ENCODE peak calls at places on chromosomes 16 and 17, in eight cellular contexts. W is SJCRH30; N is glutamatergic neuron; R is Daoy; J is naive thymus-derived CD8-positive, alpha-beta T cell; Y is cardiac muscle cell; X is T-helper 1 cell; E is ACHN. V is an unnamed sample.

GRCh38 chr17:64508683-64509082 is 1.9 kb downstream of the CEP95 start:
- DNase-seq in W (no peak), N (no peak), R (no peak), J (no peak), Y (no peak), X (no peak), E (no peak), V (no peak)

GRCh38 chr16:14455577-14455976 is 174.5 kb downstream of the PARN start:
- DNase-seq in W (no peak), N (no peak), R (no peak), J (no peak), Y (no peak), X (no peak), E (peak; percentile 11), V (no peak)

GRCh38 chr17:42188749-42189650 is 3.7 kb upstream of the HCRT start:
- DNase-seq in W (no peak), N (no peak), R (no peak), J (no peak), Y (no peak), X (no peak), E (no peak), V (no peak)

GRCh38 chr16:74830646-74831045 is 56.0 kb upstream of the FA2H start:
- DNase-seq in W (no peak), N (no peak), R (no peak), J (no peak), Y (no peak), X (no peak), E (no peak), V (no peak)

GRCh38 chr16:25411376-25412081 is 153.9 kb upstream of the ZKSCAN2 start:
- DNase-seq in W (no peak), N (no peak), R (no peak), J (no peak), Y (no peak), X (no peak), E (no peak), V (no peak)

GRCh38 chr17:40532520-40533253 is 31.3 kb upstream of the TNS4 start:
- DNase-seq in W (no peak), N (no peak), R (no peak), J (no peak), Y (peak; percentile 81), X (no peak), E (no peak), V (no peak)

GRCh38 chr16:30767767-30768465 is 5.8 kb downstream of the RNF40 start:
- DNase-seq in W (no peak), N (no peak), R (no peak), J (no peak), Y (no peak), X (no peak), E (no peak), V (no peak)

GRCh38 chr16:1378804-1379053 is 27.0 kb downstream of the GNPTG start:
- DNase-seq in W (no peak), N (no peak), R (no peak), J (no peak), Y (no peak), X (no peak), E (no peak), V (no peak)

GRCh38 chr16:28606291-28607115 is 3.3 kb downstream of the SULT1A1 start:
- DNase-seq in W (no peak), N (no peak), R (no peak), J (no peak), Y (no peak), X (no peak), E (no peak), V (no peak)

GRCh38 chr17:54992797-54993639 is 24.5 kb downstream of the STXBP4 start:
- DNase-seq in W (peak; percentile 71), N (no peak), R (peak; percentile 14), J (no peak), Y (peak; percentile 63), X (peak; percentile 43), E (peak; percentile 68), V (peak; percentile 63)

GRCh38 chr17:4899341-4900230 is at the start of gene C17orf107:
- DNase-seq in W (no peak), N (peak; percentile 86), R (no peak), J (peak; percentile 98), Y (peak; percentile 89), X (peak; percentile 82), E (peak; percentile 61), V (no peak)

GRCh38 chr17:4332296-4332970 is 34.0 kb downstream of the UBE2G1 start:
- DNase-seq in W (no peak), N (no peak), R (peak; percentile 25), J (no peak), Y (no peak), X (no peak), E (peak; percentile 15), V (peak; percentile 23)

GRCh38 chr16:53115047-53115446 is 60.3 kb downstream of the CHD9 start:
- DNase-seq in W (no peak), N (no peak), R (no peak), J (no peak), Y (no peak), X (no peak), E (no peak), V (no peak)

GRCh38 chr17:42780816-42781638 is 617 bp downstream of the WNK4 start:
- DNase-seq in W (no peak), N (no peak), R (no peak), J (no peak), Y (no peak), X (no peak), E (no peak), V (no peak)

GRCh38 chr17:52383493-52384100 is 225.1 kb upstream of the CA10 start:
- DNase-seq in W (peak; percentile 81), N (peak; percentile 66), R (peak; percentile 2), J (no peak), Y (peak; percentile 66), X (peak; percentile 2), E (peak; percentile 71), V (peak; percentile 75)

GRCh38 chr17:17387461-17388362 is 84.5 kb downstream of the NT5M start:
- DNase-seq in W (peak; percentile 87), N (peak; percentile 40), R (no peak), J (no peak), Y (no peak), X (no peak), E (no peak), V (peak; percentile 70)

GRCh38 chr16:58028168-58028455 is 2.6 kb downstream of the MMP15 start:
- DNase-seq in W (no peak), N (no peak), R (no peak), J (no peak), Y (no peak), X (no peak), E (no peak), V (no peak)

GRCh38 chr17:39538875-39539274 is 68.8 kb downstream of the NEUROD2 start:
- DNase-seq in W (no peak), N (no peak), R (no peak), J (no peak), Y (no peak), X (no peak), E (no peak), V (no peak)

GRCh38 chr16:58426095-58426494 is 33.8 kb downstream of the GINS3 start:
- DNase-seq in W (peak; percentile 55), N (no peak), R (no peak), J (no peak), Y (no peak), X (peak; percentile 36), E (no peak), V (no peak)